ENCODE peak calls at places on chromosomes 5 and 9, in eight cellular contexts. One of them, this sample, is unnamed.

GRCh38 chr5:82931110-82931509 is 146.1 kb downstream of the TMEM167A start:
- DNase-seq in stimulated activated CD4-positive, alpha-beta T cell treated with anti-CD3 and anti-CD28 coated beads, Interleukin-1b, Interleukin-23, amount 100 ng/mL, for 1 hour: no peak
- DNase-seq in nephron progenitor cell: no peak
- DNase-seq in tibial artery: no peak
- DNase-seq in fibroblast of pulmonary artery: peak
- DNase-seq in NCI-H748 treated with DMSO at 0.1 percent for 48 hours: no peak
- DNase-seq in retina: no peak
- DNase-seq in stimulated activated CD8-positive, alpha-beta memory T cell treated with anti-CD3 and anti-CD28 coated beads, Interleukin-15, amount 100 ng/mL, for 1 hour: no peak
- DNase-seq in this sample: no peak

GRCh38 chr5:38782185-38782584 is 63.6 kb upstream of the OSMR start:
- DNase-seq in stimulated activated CD4-positive, alpha-beta T cell treated with anti-CD3 and anti-CD28 coated beads, Interleukin-1b, Interleukin-23, amount 100 ng/mL, for 1 hour: no peak
- DNase-seq in nephron progenitor cell: no peak
- DNase-seq in tibial artery: no peak
- DNase-seq in fibroblast of pulmonary artery: no peak
- DNase-seq in NCI-H748 treated with DMSO at 0.1 percent for 48 hours: no peak
- DNase-seq in retina: no peak
- DNase-seq in stimulated activated CD8-positive, alpha-beta memory T cell treated with anti-CD3 and anti-CD28 coated beads, Interleukin-15, amount 100 ng/mL, for 1 hour: no peak
- DNase-seq in this sample: no peak

GRCh38 chr9:35731415-35732184 is 395 bp downstream of the TLN1 start:
- DNase-seq in stimulated activated CD4-positive, alpha-beta T cell treated with anti-CD3 and anti-CD28 coated beads, Interleukin-1b, Interleukin-23, amount 100 ng/mL, for 1 hour: no peak
- DNase-seq in nephron progenitor cell: no peak
- DNase-seq in tibial artery: peak
- DNase-seq in fibroblast of pulmonary artery: no peak
- DNase-seq in NCI-H748 treated with DMSO at 0.1 percent for 48 hours: no peak
- DNase-seq in retina: peak
- DNase-seq in stimulated activated CD8-positive, alpha-beta memory T cell treated with anti-CD3 and anti-CD28 coated beads, Interleukin-15, amount 100 ng/mL, for 1 hour: no peak
- DNase-seq in this sample: no peak

GRCh38 chr9:109591691-109592090 is 93.6 kb upstream of the PTPN3 start:
- DNase-seq in stimulated activated CD4-positive, alpha-beta T cell treated with anti-CD3 and anti-CD28 coated beads, Interleukin-1b, Interleukin-23, amount 100 ng/mL, for 1 hour: no peak
- DNase-seq in nephron progenitor cell: no peak
- DNase-seq in tibial artery: no peak
- DNase-seq in fibroblast of pulmonary artery: no peak
- DNase-seq in NCI-H748 treated with DMSO at 0.1 percent for 48 hours: no peak
- DNase-seq in retina: no peak
- DNase-seq in stimulated activated CD8-positive, alpha-beta memory T cell treated with anti-CD3 and anti-CD28 coated beads, Interleukin-15, amount 100 ng/mL, for 1 hour: no peak
- DNase-seq in this sample: no peak

GRCh38 chr9:21806644-21807043 is 4.2 kb downstream of the MTAP start:
- DNase-seq in stimulated activated CD4-positive, alpha-beta T cell treated with anti-CD3 and anti-CD28 coated beads, Interleukin-1b, Interleukin-23, amount 100 ng/mL, for 1 hour: no peak
- DNase-seq in nephron progenitor cell: no peak
- DNase-seq in tibial artery: no peak
- DNase-seq in fibroblast of pulmonary artery: no peak
- DNase-seq in NCI-H748 treated with DMSO at 0.1 percent for 48 hours: no peak
- DNase-seq in retina: no peak
- DNase-seq in stimulated activated CD8-positive, alpha-beta memory T cell treated with anti-CD3 and anti-CD28 coated beads, Interleukin-15, amount 100 ng/mL, for 1 hour: no peak
- DNase-seq in this sample: no peak

GRCh38 chr9:27377147-27377807 is 80.3 kb upstream of the EQTN start:
- DNase-seq in stimulated activated CD4-positive, alpha-beta T cell treated with anti-CD3 and anti-CD28 coated beads, Interleukin-1b, Interleukin-23, amount 100 ng/mL, for 1 hour: no peak
- DNase-seq in nephron progenitor cell: no peak
- DNase-seq in tibial artery: no peak
- DNase-seq in fibroblast of pulmonary artery: no peak
- DNase-seq in NCI-H748 treated with DMSO at 0.1 percent for 48 hours: no peak
- DNase-seq in retina: no peak
- DNase-seq in stimulated activated CD8-positive, alpha-beta memory T cell treated with anti-CD3 and anti-CD28 coated beads, Interleukin-15, amount 100 ng/mL, for 1 hour: no peak
- DNase-seq in this sample: no peak

GRCh38 chr5:96302174-96302738 is 130.8 kb downstream of the PCSK1 start:
- DNase-seq in stimulated activated CD4-positive, alpha-beta T cell treated with anti-CD3 and anti-CD28 coated beads, Interleukin-1b, Interleukin-23, amount 100 ng/mL, for 1 hour: no peak
- DNase-seq in nephron progenitor cell: no peak
- DNase-seq in tibial artery: no peak
- DNase-seq in fibroblast of pulmonary artery: no peak
- DNase-seq in NCI-H748 treated with DMSO at 0.1 percent for 48 hours: no peak
- DNase-seq in retina: no peak
- DNase-seq in stimulated activated CD8-positive, alpha-beta memory T cell treated with anti-CD3 and anti-CD28 coated beads, Interleukin-15, amount 100 ng/mL, for 1 hour: no peak
- DNase-seq in this sample: no peak

GRCh38 chr5:137315534-137316345 is 183.4 kb downstream of the SPOCK1 start:
- DNase-seq in stimulated activated CD4-positive, alpha-beta T cell treated with anti-CD3 and anti-CD28 coated beads, Interleukin-1b, Interleukin-23, amount 100 ng/mL, for 1 hour: no peak
- DNase-seq in nephron progenitor cell: no peak
- DNase-seq in tibial artery: peak
- DNase-seq in fibroblast of pulmonary artery: no peak
- DNase-seq in NCI-H748 treated with DMSO at 0.1 percent for 48 hours: no peak
- DNase-seq in retina: no peak
- DNase-seq in stimulated activated CD8-positive, alpha-beta memory T cell treated with anti-CD3 and anti-CD28 coated beads, Interleukin-15, amount 100 ng/mL, for 1 hour: no peak
- DNase-seq in this sample: no peak

GRCh38 chr5:119187776-119188529 is 117.1 kb downstream of the DMXL1 start:
- DNase-seq in stimulated activated CD4-positive, alpha-beta T cell treated with anti-CD3 and anti-CD28 coated beads, Interleukin-1b, Interleukin-23, amount 100 ng/mL, for 1 hour: no peak
- DNase-seq in nephron progenitor cell: no peak
- DNase-seq in tibial artery: no peak
- DNase-seq in fibroblast of pulmonary artery: no peak
- DNase-seq in NCI-H748 treated with DMSO at 0.1 percent for 48 hours: no peak
- DNase-seq in retina: no peak
- DNase-seq in stimulated activated CD8-positive, alpha-beta memory T cell treated with anti-CD3 and anti-CD28 coated beads, Interleukin-15, amount 100 ng/mL, for 1 hour: no peak
- DNase-seq in this sample: no peak

GRCh38 chr9:115944166-115944948 is 209.2 kb upstream of the PAPPA start:
- DNase-seq in stimulated activated CD4-positive, alpha-beta T cell treated with anti-CD3 and anti-CD28 coated beads, Interleukin-1b, Interleukin-23, amount 100 ng/mL, for 1 hour: no peak
- DNase-seq in nephron progenitor cell: no peak
- DNase-seq in tibial artery: peak
- DNase-seq in fibroblast of pulmonary artery: peak
- DNase-seq in NCI-H748 treated with DMSO at 0.1 percent for 48 hours: no peak
- DNase-seq in retina: peak
- DNase-seq in stimulated activated CD8-positive, alpha-beta memory T cell treated with anti-CD3 and anti-CD28 coated beads, Interleukin-15, amount 100 ng/mL, for 1 hour: no peak
- DNase-seq in this sample: no peak

GRCh38 chr9:2178034-2178734 is 163.0 kb downstream of the SMARCA2 start:
- DNase-seq in stimulated activated CD4-positive, alpha-beta T cell treated with anti-CD3 and anti-CD28 coated beads, Interleukin-1b, Interleukin-23, amount 100 ng/mL, for 1 hour: no peak
- DNase-seq in nephron progenitor cell: no peak
- DNase-seq in tibial artery: no peak
- DNase-seq in fibroblast of pulmonary artery: no peak
- DNase-seq in NCI-H748 treated with DMSO at 0.1 percent for 48 hours: no peak
- DNase-seq in retina: no peak
- DNase-seq in stimulated activated CD8-positive, alpha-beta memory T cell treated with anti-CD3 and anti-CD28 coated beads, Interleukin-15, amount 100 ng/mL, for 1 hour: no peak
- DNase-seq in this sample: no peak

GRCh38 chr5:159878988-159879471 is 37.3 kb upstream of the ADRA1B start:
- DNase-seq in stimulated activated CD4-positive, alpha-beta T cell treated with anti-CD3 and anti-CD28 coated beads, Interleukin-1b, Interleukin-23, amount 100 ng/mL, for 1 hour: no peak
- DNase-seq in nephron progenitor cell: peak
- DNase-seq in tibial artery: peak
- DNase-seq in fibroblast of pulmonary artery: peak
- DNase-seq in NCI-H748 treated with DMSO at 0.1 percent for 48 hours: no peak
- DNase-seq in retina: peak
- DNase-seq in stimulated activated CD8-positive, alpha-beta memory T cell treated with anti-CD3 and anti-CD28 coated beads, Interleukin-15, amount 100 ng/mL, for 1 hour: no peak
- DNase-seq in this sample: peak

GRCh38 chr5:132478498-132478855 is 12.1 kb downstream of the IRF1 start:
- DNase-seq in stimulated activated CD4-positive, alpha-beta T cell treated with anti-CD3 and anti-CD28 coated beads, Interleukin-1b, Interleukin-23, amount 100 ng/mL, for 1 hour: no peak
- DNase-seq in nephron progenitor cell: no peak
- DNase-seq in tibial artery: no peak
- DNase-seq in fibroblast of pulmonary artery: no peak
- DNase-seq in NCI-H748 treated with DMSO at 0.1 percent for 48 hours: no peak
- DNase-seq in retina: no peak
- DNase-seq in stimulated activated CD8-positive, alpha-beta memory T cell treated with anti-CD3 and anti-CD28 coated beads, Interleukin-15, amount 100 ng/mL, for 1 hour: no peak
- DNase-seq in this sample: no peak

GRCh38 chr5:139751236-139751635 is 44.4 kb upstream of the PSD2 start:
- DNase-seq in stimulated activated CD4-positive, alpha-beta T cell treated with anti-CD3 and anti-CD28 coated beads, Interleukin-1b, Interleukin-23, amount 100 ng/mL, for 1 hour: no peak
- DNase-seq in nephron progenitor cell: no peak
- DNase-seq in tibial artery: no peak
- DNase-seq in fibroblast of pulmonary artery: no peak
- DNase-seq in NCI-H748 treated with DMSO at 0.1 percent for 48 hours: no peak
- DNase-seq in retina: peak
- DNase-seq in stimulated activated CD8-positive, alpha-beta memory T cell treated with anti-CD3 and anti-CD28 coated beads, Interleukin-15, amount 100 ng/mL, for 1 hour: no peak
- DNase-seq in this sample: no peak

GRCh38 chr9:19154135-19154612 is 26.9 kb upstream of the PLIN2 start:
- DNase-seq in stimulated activated CD4-positive, alpha-beta T cell treated with anti-CD3 and anti-CD28 coated beads, Interleukin-1b, Interleukin-23, amount 100 ng/mL, for 1 hour: no peak
- DNase-seq in nephron progenitor cell: no peak
- DNase-seq in tibial artery: peak
- DNase-seq in fibroblast of pulmonary artery: peak
- DNase-seq in NCI-H748 treated with DMSO at 0.1 percent for 48 hours: no peak
- DNase-seq in retina: no peak
- DNase-seq in stimulated activated CD8-positive, alpha-beta memory T cell treated with anti-CD3 and anti-CD28 coated beads, Interleukin-15, amount 100 ng/mL, for 1 hour: no peak
- DNase-seq in this sample: no peak

GRCh38 chr9:124794902-124795491 is 18.1 kb downstream of the OLFML2A start:
- DNase-seq in stimulated activated CD4-positive, alpha-beta T cell treated with anti-CD3 and anti-CD28 coated beads, Interleukin-1b, Interleukin-23, amount 100 ng/mL, for 1 hour: no peak
- DNase-seq in nephron progenitor cell: no peak
- DNase-seq in tibial artery: no peak
- DNase-seq in fibroblast of pulmonary artery: no peak
- DNase-seq in NCI-H748 treated with DMSO at 0.1 percent for 48 hours: no peak
- DNase-seq in retina: no peak
- DNase-seq in stimulated activated CD8-positive, alpha-beta memory T cell treated with anti-CD3 and anti-CD28 coated beads, Interleukin-15, amount 100 ng/mL, for 1 hour: no peak
- DNase-seq in this sample: no peak

GRCh38 chr5:124206540-124206939 is 539.9 kb downstream of the ZNF608 start:
- DNase-seq in stimulated activated CD4-positive, alpha-beta T cell treated with anti-CD3 and anti-CD28 coated beads, Interleukin-1b, Interleukin-23, amount 100 ng/mL, for 1 hour: no peak
- DNase-seq in nephron progenitor cell: no peak
- DNase-seq in tibial artery: no peak
- DNase-seq in fibroblast of pulmonary artery: no peak
- DNase-seq in NCI-H748 treated with DMSO at 0.1 percent for 48 hours: no peak
- DNase-seq in retina: no peak
- DNase-seq in stimulated activated CD8-positive, alpha-beta memory T cell treated with anti-CD3 and anti-CD28 coated beads, Interleukin-15, amount 100 ng/mL, for 1 hour: no peak
- DNase-seq in this sample: no peak

GRCh38 chr5:14258840-14259239 is 115.7 kb downstream of the TRIO start:
- DNase-seq in stimulated activated CD4-positive, alpha-beta T cell treated with anti-CD3 and anti-CD28 coated beads, Interleukin-1b, Interleukin-23, amount 100 ng/mL, for 1 hour: no peak
- DNase-seq in nephron progenitor cell: peak
- DNase-seq in tibial artery: no peak
- DNase-seq in fibroblast of pulmonary artery: no peak
- DNase-seq in NCI-H748 treated with DMSO at 0.1 percent for 48 hours: no peak
- DNase-seq in retina: peak
- DNase-seq in stimulated activated CD8-positive, alpha-beta memory T cell treated with anti-CD3 and anti-CD28 coated beads, Interleukin-15, amount 100 ng/mL, for 1 hour: no peak
- DNase-seq in this sample: no peak

GRCh38 chr9:95089916-95090791 is 227.4 kb downstream of the FANCC start:
- DNase-seq in stimulated activated CD4-positive, alpha-beta T cell treated with anti-CD3 and anti-CD28 coated beads, Interleukin-1b, Interleukin-23, amount 100 ng/mL, for 1 hour: no peak
- DNase-seq in nephron progenitor cell: no peak
- DNase-seq in tibial artery: no peak
- DNase-seq in fibroblast of pulmonary artery: no peak
- DNase-seq in NCI-H748 treated with DMSO at 0.1 percent for 48 hours: no peak
- DNase-seq in retina: no peak
- DNase-seq in stimulated activated CD8-positive, alpha-beta memory T cell treated with anti-CD3 and anti-CD28 coated beads, Interleukin-15, amount 100 ng/mL, for 1 hour: no peak
- DNase-seq in this sample: peak

GRCh38 chr5:103804714-103805113 is 242.1 kb upstream of the NUDT12 start:
- DNase-seq in stimulated activated CD4-positive, alpha-beta T cell treated with anti-CD3 and anti-CD28 coated beads, Interleukin-1b, Interleukin-23, amount 100 ng/mL, for 1 hour: no peak
- DNase-seq in nephron progenitor cell: no peak
- DNase-seq in tibial artery: no peak
- DNase-seq in fibroblast of pulmonary artery: no peak
- DNase-seq in NCI-H748 treated with DMSO at 0.1 percent for 48 hours: no peak
- DNase-seq in retina: no peak
- DNase-seq in stimulated activated CD8-positive, alpha-beta memory T cell treated with anti-CD3 and anti-CD28 coated beads, Interleukin-15, amount 100 ng/mL, for 1 hour: no peak
- DNase-seq in this sample: no peak

GRCh38 chr9:132857601-132858342 is 20.3 kb downstream of the AK8 start:
- DNase-seq in stimulated activated CD4-positive, alpha-beta T cell treated with anti-CD3 and anti-CD28 coated beads, Interleukin-1b, Interleukin-23, amount 100 ng/mL, for 1 hour: no peak
- DNase-seq in nephron progenitor cell: peak
- DNase-seq in tibial artery: no peak
- DNase-seq in fibroblast of pulmonary artery: peak
- DNase-seq in NCI-H748 treated with DMSO at 0.1 percent for 48 hours: no peak
- DNase-seq in retina: peak
- DNase-seq in stimulated activated CD8-positive, alpha-beta memory T cell treated with anti-CD3 and anti-CD28 coated beads, Interleukin-15, amount 100 ng/mL, for 1 hour: no peak
- DNase-seq in this sample: peak

GRCh38 chr5:38240212-38240611 is 18.1 kb upstream of the EGFLAM start:
- DNase-seq in stimulated activated CD4-positive, alpha-beta T cell treated with anti-CD3 and anti-CD28 coated beads, Interleukin-1b, Interleukin-23, amount 100 ng/mL, for 1 hour: no peak
- DNase-seq in nephron progenitor cell: no peak
- DNase-seq in tibial artery: no peak
- DNase-seq in fibroblast of pulmonary artery: no peak
- DNase-seq in NCI-H748 treated with DMSO at 0.1 percent for 48 hours: no peak
- DNase-seq in retina: no peak
- DNase-seq in stimulated activated CD8-positive, alpha-beta memory T cell treated with anti-CD3 and anti-CD28 coated beads, Interleukin-15, amount 100 ng/mL, for 1 hour: no peak
- DNase-seq in this sample: no peak

GRCh38 chr9:83956288-83957028 is 23.6 kb downstream of the HNRNPK start:
- DNase-seq in stimulated activated CD4-positive, alpha-beta T cell treated with anti-CD3 and anti-CD28 coated beads, Interleukin-1b, Interleukin-23, amount 100 ng/mL, for 1 hour: peak
- DNase-seq in nephron progenitor cell: peak
- DNase-seq in tibial artery: peak
- DNase-seq in fibroblast of pulmonary artery: peak
- DNase-seq in NCI-H748 treated with DMSO at 0.1 percent for 48 hours: peak
- DNase-seq in retina: peak
- DNase-seq in stimulated activated CD8-positive, alpha-beta memory T cell treated with anti-CD3 and anti-CD28 coated beads, Interleukin-15, amount 100 ng/mL, for 1 hour: peak
- DNase-seq in this sample: peak

GRCh38 chr9:137016436-137016835 is 11.6 kb downstream of the ABCA2 start:
- DNase-seq in stimulated activated CD4-positive, alpha-beta T cell treated with anti-CD3 and anti-CD28 coated beads, Interleukin-1b, Interleukin-23, amount 100 ng/mL, for 1 hour: no peak
- DNase-seq in nephron progenitor cell: no peak
- DNase-seq in tibial artery: no peak
- DNase-seq in fibroblast of pulmonary artery: no peak
- DNase-seq in NCI-H748 treated with DMSO at 0.1 percent for 48 hours: no peak
- DNase-seq in retina: no peak
- DNase-seq in stimulated activated CD8-positive, alpha-beta memory T cell treated with anti-CD3 and anti-CD28 coated beads, Interleukin-15, amount 100 ng/mL, for 1 hour: no peak
- DNase-seq in this sample: no peak

GRCh38 chr5:37873988-37874387 is 34.1 kb upstream of the GDNF start:
- DNase-seq in stimulated activated CD4-positive, alpha-beta T cell treated with anti-CD3 and anti-CD28 coated beads, Interleukin-1b, Interleukin-23, amount 100 ng/mL, for 1 hour: no peak
- DNase-seq in nephron progenitor cell: no peak
- DNase-seq in tibial artery: no peak
- DNase-seq in fibroblast of pulmonary artery: no peak
- DNase-seq in NCI-H748 treated with DMSO at 0.1 percent for 48 hours: no peak
- DNase-seq in retina: no peak
- DNase-seq in stimulated activated CD8-positive, alpha-beta memory T cell treated with anti-CD3 and anti-CD28 coated beads, Interleukin-15, amount 100 ng/mL, for 1 hour: no peak
- DNase-seq in this sample: no peak

GRCh38 chr9:106799146-106799545 is 63.8 kb upstream of the ZNF462 start:
- DNase-seq in stimulated activated CD4-positive, alpha-beta T cell treated with anti-CD3 and anti-CD28 coated beads, Interleukin-1b, Interleukin-23, amount 100 ng/mL, for 1 hour: no peak
- DNase-seq in nephron progenitor cell: no peak
- DNase-seq in tibial artery: no peak
- DNase-seq in fibroblast of pulmonary artery: peak
- DNase-seq in NCI-H748 treated with DMSO at 0.1 percent for 48 hours: no peak
- DNase-seq in retina: no peak
- DNase-seq in stimulated activated CD8-positive, alpha-beta memory T cell treated with anti-CD3 and anti-CD28 coated beads, Interleukin-15, amount 100 ng/mL, for 1 hour: no peak
- DNase-seq in this sample: no peak

GRCh38 chr9:9942764-9943424 is 669.9 kb downstream of the PTPRD start:
- DNase-seq in stimulated activated CD4-positive, alpha-beta T cell treated with anti-CD3 and anti-CD28 coated beads, Interleukin-1b, Interleukin-23, amount 100 ng/mL, for 1 hour: peak
- DNase-seq in nephron progenitor cell: peak
- DNase-seq in tibial artery: peak
- DNase-seq in fibroblast of pulmonary artery: peak
- DNase-seq in NCI-H748 treated with DMSO at 0.1 percent for 48 hours: peak
- DNase-seq in retina: peak
- DNase-seq in stimulated activated CD8-positive, alpha-beta memory T cell treated with anti-CD3 and anti-CD28 coated beads, Interleukin-15, amount 100 ng/mL, for 1 hour: peak
- DNase-seq in this sample: peak

GRCh38 chr5:17785774-17786173 is 151.5 kb downstream of the TAF11L14 start:
- DNase-seq in stimulated activated CD4-positive, alpha-beta T cell treated with anti-CD3 and anti-CD28 coated beads, Interleukin-1b, Interleukin-23, amount 100 ng/mL, for 1 hour: no peak
- DNase-seq in nephron progenitor cell: no peak
- DNase-seq in tibial artery: no peak
- DNase-seq in fibroblast of pulmonary artery: no peak
- DNase-seq in NCI-H748 treated with DMSO at 0.1 percent for 48 hours: no peak
- DNase-seq in retina: no peak
- DNase-seq in stimulated activated CD8-positive, alpha-beta memory T cell treated with anti-CD3 and anti-CD28 coated beads, Interleukin-15, amount 100 ng/mL, for 1 hour: no peak
- DNase-seq in this sample: no peak

GRCh38 chr5:137751869-137752491 is 2.2 kb downstream of the HNRNPA0 start:
- DNase-seq in stimulated activated CD4-positive, alpha-beta T cell treated with anti-CD3 and anti-CD28 coated beads, Interleukin-1b, Interleukin-23, amount 100 ng/mL, for 1 hour: no peak
- DNase-seq in nephron progenitor cell: no peak
- DNase-seq in tibial artery: peak
- DNase-seq in fibroblast of pulmonary artery: peak
- DNase-seq in NCI-H748 treated with DMSO at 0.1 percent for 48 hours: peak
- DNase-seq in retina: peak
- DNase-seq in stimulated activated CD8-positive, alpha-beta memory T cell treated with anti-CD3 and anti-CD28 coated beads, Interleukin-15, amount 100 ng/mL, for 1 hour: no peak
- DNase-seq in this sample: no peak

GRCh38 chr5:71794061-71794695 is 75.1 kb downstream of the CARTPT start:
- DNase-seq in stimulated activated CD4-positive, alpha-beta T cell treated with anti-CD3 and anti-CD28 coated beads, Interleukin-1b, Interleukin-23, amount 100 ng/mL, for 1 hour: no peak
- DNase-seq in nephron progenitor cell: no peak
- DNase-seq in tibial artery: no peak
- DNase-seq in fibroblast of pulmonary artery: no peak
- DNase-seq in NCI-H748 treated with DMSO at 0.1 percent for 48 hours: no peak
- DNase-seq in retina: no peak
- DNase-seq in stimulated activated CD8-positive, alpha-beta memory T cell treated with anti-CD3 and anti-CD28 coated beads, Interleukin-15, amount 100 ng/mL, for 1 hour: no peak
- DNase-seq in this sample: no peak

GRCh38 chr5:78566747-78567449 is 81.7 kb downstream of the LHFPL2 start:
- DNase-seq in stimulated activated CD4-positive, alpha-beta T cell treated with anti-CD3 and anti-CD28 coated beads, Interleukin-1b, Interleukin-23, amount 100 ng/mL, for 1 hour: no peak
- DNase-seq in nephron progenitor cell: no peak
- DNase-seq in tibial artery: no peak
- DNase-seq in fibroblast of pulmonary artery: peak
- DNase-seq in NCI-H748 treated with DMSO at 0.1 percent for 48 hours: no peak
- DNase-seq in retina: no peak
- DNase-seq in stimulated activated CD8-positive, alpha-beta memory T cell treated with anti-CD3 and anti-CD28 coated beads, Interleukin-15, amount 100 ng/mL, for 1 hour: no peak
- DNase-seq in this sample: no peak

GRCh38 chr9:97293207-97293721 is 14.2 kb upstream of the CCDC180 start:
- DNase-seq in stimulated activated CD4-positive, alpha-beta T cell treated with anti-CD3 and anti-CD28 coated beads, Interleukin-1b, Interleukin-23, amount 100 ng/mL, for 1 hour: no peak
- DNase-seq in nephron progenitor cell: no peak
- DNase-seq in tibial artery: peak
- DNase-seq in fibroblast of pulmonary artery: peak
- DNase-seq in NCI-H748 treated with DMSO at 0.1 percent for 48 hours: peak
- DNase-seq in retina: no peak
- DNase-seq in stimulated activated CD8-positive, alpha-beta memory T cell treated with anti-CD3 and anti-CD28 coated beads, Interleukin-15, amount 100 ng/mL, for 1 hour: no peak
- DNase-seq in this sample: no peak

GRCh38 chr9:114006931-114007691 is 71.0 kb downstream of the AMBP start:
- DNase-seq in stimulated activated CD4-positive, alpha-beta T cell treated with anti-CD3 and anti-CD28 coated beads, Interleukin-1b, Interleukin-23, amount 100 ng/mL, for 1 hour: no peak
- DNase-seq in nephron progenitor cell: no peak
- DNase-seq in tibial artery: no peak
- DNase-seq in fibroblast of pulmonary artery: no peak
- DNase-seq in NCI-H748 treated with DMSO at 0.1 percent for 48 hours: no peak
- DNase-seq in retina: no peak
- DNase-seq in stimulated activated CD8-positive, alpha-beta memory T cell treated with anti-CD3 and anti-CD28 coated beads, Interleukin-15, amount 100 ng/mL, for 1 hour: no peak
- DNase-seq in this sample: peak

GRCh38 chr9:122904466-122904822 is 715 bp downstream of the RC3H2 start:
- DNase-seq in stimulated activated CD4-positive, alpha-beta T cell treated with anti-CD3 and anti-CD28 coated beads, Interleukin-1b, Interleukin-23, amount 100 ng/mL, for 1 hour: no peak
- DNase-seq in nephron progenitor cell: peak
- DNase-seq in tibial artery: peak
- DNase-seq in fibroblast of pulmonary artery: peak
- DNase-seq in NCI-H748 treated with DMSO at 0.1 percent for 48 hours: peak
- DNase-seq in retina: peak
- DNase-seq in stimulated activated CD8-positive, alpha-beta memory T cell treated with anti-CD3 and anti-CD28 coated beads, Interleukin-15, amount 100 ng/mL, for 1 hour: no peak
- DNase-seq in this sample: no peak

This sample was measured in dorsolateral prefrontal cortex.